ENCODE peak calls at places on chromosome 3, in ten cellular contexts. R is NCI-H1092; P is hypothalamus; B is progenitor cell of endocrine pancreas; E is NAMALWA; X is ovary; H is activated T-cell treated with anti-CD3 and anti-CD28 coated beads for 1 hour; S is effector CD4-positive, alpha-beta T cell; A is Right ventricle myocardium inferior; Q is left ventricle myocardium inferior. O is an unnamed sample.

GRCh38 chr3:48847053-48847585 is 555 bp downstream of the PRKAR2A start:
- DNase-seq in R (peak; percentile 49), P (no peak), B (peak; percentile 49), E (no peak), X (peak; percentile 66), H (peak; percentile 17), S (peak; percentile 38), A (peak; percentile 91), Q (peak; percentile 87), O (peak; percentile 88)

GRCh38 chr3:50624634-50625033 is 7.7 kb downstream of the MAPKAPK3 start:
- DNase-seq in R (no peak), P (no peak), B (no peak), E (no peak), X (no peak), H (no peak), S (no peak), A (no peak), Q (no peak), O (no peak)

GRCh38 chr3:139301183-139301582 is 42.6 kb upstream of the MRPS22 start:
- DNase-seq in R (no peak), P (no peak), B (no peak), E (no peak), X (no peak), H (no peak), S (no peak), A (no peak), Q (no peak), O (no peak)

GRCh38 chr3:64759811-64760210 is 72.0 kb upstream of the ADAMTS9 start:
- DNase-seq in R (no peak), P (no peak), B (no peak), E (no peak), X (no peak), H (no peak), S (no peak), A (no peak), Q (no peak), O (no peak)

GRCh38 chr3:125220183-125220582 is 7.6 kb upstream of the SLC12A8 start:
- DNase-seq in R (no peak), P (no peak), B (no peak), E (no peak), X (no peak), H (no peak), S (no peak), A (no peak), Q (no peak), O (no peak)

GRCh38 chr3:52205727-52206372 is 7.9 kb downstream of the ALAS1 start:
- DNase-seq in R (no peak), P (no peak), B (no peak), E (no peak), X (no peak), H (no peak), S (no peak), A (no peak), Q (no peak), O (no peak)

GRCh38 chr3:138114988-138115971 is at the start of gene DZIP1L:
- DNase-seq in R (peak; percentile 6), P (no peak), B (peak; percentile 65), E (no peak), X (peak; percentile 67), H (no peak), S (no peak), A (peak; percentile 86), Q (peak; percentile 69), O (peak; percentile 87)

GRCh38 chr3:39937315-39937714 is 127.9 kb downstream of the MYRIP start:
- DNase-seq in R (no peak), P (no peak), B (no peak), E (no peak), X (no peak), H (no peak), S (no peak), A (no peak), Q (no peak), O (no peak)

GRCh38 chr3:155037508-155038202 is 42.5 kb upstream of the MME start:
- DNase-seq in R (no peak), P (no peak), B (no peak), E (no peak), X (no peak), H (no peak), S (no peak), A (no peak), Q (no peak), O (no peak)

GRCh38 chr3:112635674-112636073 is 5.3 kb downstream of the CCDC80 start:
- DNase-seq in R (no peak), P (no peak), B (no peak), E (no peak), X (peak; percentile 65), H (no peak), S (no peak), A (no peak), Q (no peak), O (no peak)

GRCh38 chr3:132872711-132873110 is 150.5 kb upstream of the NPHP3 start:
- DNase-seq in R (no peak), P (no peak), B (no peak), E (no peak), X (no peak), H (no peak), S (no peak), A (no peak), Q (no peak), O (no peak)

GRCh38 chr3:78519281-78519680 is 1248.5 kb downstream of the ROBO1 start:
- DNase-seq in R (no peak), P (no peak), B (no peak), E (no peak), X (no peak), H (no peak), S (no peak), A (no peak), Q (no peak), O (no peak)

GRCh38 chr3:177145402-177145801 is 51.9 kb downstream of the TBL1XR1 start:
- DNase-seq in R (no peak), P (no peak), B (no peak), E (peak; percentile 53), X (no peak), H (no peak), S (no peak), A (no peak), Q (no peak), O (no peak)

GRCh38 chr3:41489205-41489604 is 289.9 kb downstream of the CTNNB1 start:
- DNase-seq in R (no peak), P (no peak), B (no peak), E (no peak), X (no peak), H (no peak), S (no peak), A (no peak), Q (no peak), O (no peak)

GRCh38 chr3:12744326-12744725 is 14.7 kb downstream of the TMEM40 start:
- DNase-seq in R (no peak), P (no peak), B (no peak), E (no peak), X (no peak), H (no peak), S (no peak), A (no peak), Q (no peak), O (no peak)

GRCh38 chr3:158531334-158531733 is 39.7 kb upstream of the MLF1 start:
- DNase-seq in R (no peak), P (no peak), B (no peak), E (no peak), X (no peak), H (no peak), S (no peak), A (no peak), Q (no peak), O (no peak)

GRCh38 chr3:153746211-153746610 is 375.0 kb upstream of the ARHGEF26 start:
- DNase-seq in R (no peak), P (no peak), B (no peak), E (peak; percentile 49), X (no peak), H (no peak), S (no peak), A (no peak), Q (no peak), O (no peak)

GRCh38 chr3:118128886-118129285 is 905.8 kb downstream of the IGSF11 start:
- DNase-seq in R (no peak), P (no peak), B (no peak), E (no peak), X (no peak), H (no peak), S (no peak), A (no peak), Q (no peak), O (no peak)

GRCh38 chr3:126540946-126541627 is 17.1 kb downstream of the CHST13 start:
- DNase-seq in R (no peak), P (no peak), B (peak; percentile 3), E (no peak), X (peak; percentile 1), H (no peak), S (no peak), A (no peak), Q (no peak), O (no peak)

GRCh38 chr3:115148142-115148790 is 1.2 kb upstream of the ZBTB20 start:
- DNase-seq in R (no peak), P (no peak), B (no peak), E (no peak), X (no peak), H (no peak), S (no peak), A (no peak), Q (no peak), O (no peak)

GRCh38 chr3:17187589-17188184 is 302.9 kb downstream of the PLCL2 start:
- DNase-seq in R (no peak), P (no peak), B (no peak), E (peak; percentile 34), X (no peak), H (no peak), S (no peak), A (no peak), Q (no peak), O (no peak)

GRCh38 chr3:36060950-36061349 is 319.4 kb upstream of the STAC start:
- DNase-seq in R (peak; percentile 22), P (no peak), B (no peak), E (no peak), X (no peak), H (no peak), S (no peak), A (no peak), Q (no peak), O (no peak)

GRCh38 chr3:42117175-42118008 is 26.2 kb downstream of the TRAK1 start:
- DNase-seq in R (no peak), P (no peak), B (no peak), E (no peak), X (peak; percentile 33), H (no peak), S (no peak), A (peak; percentile 67), Q (peak; percentile 53), O (peak; percentile 71)

GRCh38 chr3:163384383-163384782 is 1693.9 kb downstream of the SI start:
- DNase-seq in R (no peak), P (no peak), B (no peak), E (no peak), X (no peak), H (no peak), S (no peak), A (no peak), Q (no peak), O (no peak)

GRCh38 chr3:122931636-122932035 is 95.9 kb downstream of the SEMA5B start:
- DNase-seq in R (no peak), P (no peak), B (no peak), E (no peak), X (no peak), H (no peak), S (no peak), A (no peak), Q (no peak), O (no peak)

GRCh38 chr3:156150434-156151066 is 30.2 kb downstream of the KCNAB1 start:
- DNase-seq in R (peak; percentile 21), P (no peak), B (no peak), E (peak; percentile 80), X (peak; percentile 29), H (no peak), S (no peak), A (no peak), Q (no peak), O (peak; percentile 49)

GRCh38 chr3:168620854-168621253 is 525.1 kb upstream of the GOLIM4 start:
- DNase-seq in R (peak; percentile 25), P (no peak), B (peak; percentile 24), E (peak; percentile 44), X (no peak), H (no peak), S (no peak), A (no peak), Q (no peak), O (peak; percentile 76)

GRCh38 chr3:103380391-103380790 is 945.6 kb downstream of the ZPLD1 start:
- DNase-seq in R (no peak), P (no peak), B (no peak), E (no peak), X (no peak), H (no peak), S (no peak), A (no peak), Q (no peak), O (no peak)